ENCODE peak calls at places on chromosomes 4 and X, in four cellular contexts. H, J, A and D are unnamed samples.
A peak's percentile ranks its signal among the peaks of the same experiment; 100 is the strongest.

GRCh38 chr4:155407480-155407879 is 30.7 kb upstream of the MAP9 start:
- DNase-seq in J (no peak), H (no peak), A (no peak), D (no peak)

GRCh38 chr4:42523066-42523718 is 125.9 kb downstream of the SHISA3 start:
- DNase-seq in J (no peak), H (no peak), A (no peak), D (no peak)

GRCh38 chr4:124711469-124712416 is 789 bp downstream of the ANKRD50 start:
- DNase-seq in J (peak; percentile 85), H (peak; percentile 55), A (peak; percentile 75), D (peak; percentile 43)

GRCh38 chr4:178196751-178197150 is 754.5 kb upstream of the AGA start:
- DNase-seq in A (no peak), H (no peak), J (no peak), D (no peak)

GRCh38 chrX:103919336-103919682 is 43.1 kb upstream of the TMSB15B start:
- DNase-seq in A (no peak), H (no peak), J (no peak), D (peak; percentile 15)

GRCh38 chr4:1533501-1534064 is 127.3 kb upstream of the NKX1-1 start:
- DNase-seq in H (no peak), J (no peak), A (no peak), D (no peak)

GRCh38 chrX:131675596-131676194 is 131.8 kb downstream of the OR13H1 start:
- DNase-seq in J (no peak), A (no peak), H (no peak), D (no peak)

GRCh38 chr4:188665466-188665865 is 526.2 kb downstream of the TRIML1 start:
- DNase-seq in J (no peak), A (no peak), H (no peak), D (no peak)

GRCh38 chrX:140066262-140066661 is 100.9 kb upstream of the CXorf66 start:
- DNase-seq in H (no peak), J (no peak), A (no peak), D (no peak)

GRCh38 chr4:151719935-151720334 is 40.9 kb downstream of the GATB start:
- DNase-seq in H (no peak), J (no peak), A (no peak), D (no peak)

GRCh38 chrX:68186552-68187262 is 246.6 kb downstream of the OPHN1 start:
- DNase-seq in H (no peak), J (no peak), A (no peak), D (no peak)

GRCh38 chr4:177119021-177119461 is 190.6 kb upstream of the NEIL3 start:
- DNase-seq in J (no peak), H (no peak), A (no peak), D (peak; percentile 33)

GRCh38 chrX:15343075-15343476 is 7.8 kb upstream of the PIGA start:
- DNase-seq in A (no peak), J (no peak), H (no peak), D (no peak)

GRCh38 chrX:109635151-109635550 is 10.2 kb upstream of the KCNE5 start:
- DNase-seq in H (no peak), A (no peak), J (no peak), D (no peak)

GRCh38 chrX:63664083-63664482 is 120.9 kb downstream of the ARHGEF9 start:
- DNase-seq in A (no peak), H (no peak), J (no peak), D (no peak)

DNA sequence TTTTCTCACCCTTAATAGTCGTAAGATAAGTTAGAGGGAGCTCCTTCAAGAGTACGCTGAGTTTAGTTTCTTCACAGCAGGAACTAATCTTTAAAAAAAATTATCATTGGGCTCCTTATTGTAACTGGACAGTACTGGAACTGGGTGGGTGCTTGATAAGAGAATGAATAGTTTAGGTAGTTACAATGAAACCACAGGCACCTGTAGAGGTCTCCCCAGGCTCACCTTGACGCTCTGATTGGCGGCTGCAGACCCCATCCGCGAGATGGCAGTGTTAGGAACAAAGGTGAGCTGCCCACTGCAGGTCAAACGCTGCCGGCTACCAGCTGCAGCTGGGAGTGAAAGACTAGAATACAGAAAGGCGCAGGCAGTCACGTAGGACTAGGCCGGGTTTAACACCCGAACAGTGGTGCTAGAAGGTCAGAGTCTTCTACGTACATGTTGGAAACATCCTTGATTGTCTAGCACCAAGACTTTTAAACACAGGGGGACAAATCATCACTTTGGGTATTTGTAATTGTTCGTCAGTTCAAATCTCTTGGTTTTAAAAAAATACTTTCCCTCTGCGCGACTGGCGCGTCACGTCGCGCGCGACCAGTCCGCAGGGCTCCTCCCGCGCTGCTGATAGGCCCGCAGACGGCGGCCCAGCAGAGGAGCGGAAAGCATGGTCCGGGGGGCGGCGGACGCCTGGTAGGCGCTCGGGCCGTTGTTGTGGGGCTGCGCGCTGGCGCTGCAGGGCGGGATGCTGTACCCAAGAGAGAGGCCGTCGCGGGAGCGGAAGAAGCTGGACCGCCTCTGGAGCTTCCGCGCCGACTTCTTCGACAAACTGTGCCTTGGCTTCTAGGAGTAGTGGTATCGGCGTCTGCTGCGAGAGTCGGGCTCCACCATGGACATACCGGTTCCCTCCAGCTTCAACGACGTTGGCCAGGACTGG is 45.6 kb downstream of the SMARCA5 start:
- DNase-seq in J (no peak), H (peak; percentile 78), A (peak; percentile 82), D (peak; percentile 9)
- H3K4me3 ChIP-seq in J (peak overlapping the region; percentile 56), H (peak overlapping the region; percentile 57), A (peak overlapping the region; percentile 73), D (peak overlapping the region; percentile 56)

GRCh38 chr4:10007436-10007740 is 13.9 kb downstream of the SLC2A9 start:
- DNase-seq in H (no peak), J (no peak), A (no peak), D (no peak)

GRCh38 chr4:10006236-10006603 is 15.1 kb downstream of the SLC2A9 start:
- DNase-seq in J (no peak), A (peak; percentile 85), H (peak; percentile 71), D (peak; percentile 71)

GRCh38 chr4:10005632-10006031 is 15.7 kb downstream of the SLC2A9 start:
- DNase-seq in J (no peak), A (no peak), H (no peak), D (no peak)

GRCh38 chr4:10007772-10008171 is 13.5 kb downstream of the SLC2A9 start:
- DNase-seq in J (no peak), H (no peak), A (no peak), D (no peak)

DNA sequence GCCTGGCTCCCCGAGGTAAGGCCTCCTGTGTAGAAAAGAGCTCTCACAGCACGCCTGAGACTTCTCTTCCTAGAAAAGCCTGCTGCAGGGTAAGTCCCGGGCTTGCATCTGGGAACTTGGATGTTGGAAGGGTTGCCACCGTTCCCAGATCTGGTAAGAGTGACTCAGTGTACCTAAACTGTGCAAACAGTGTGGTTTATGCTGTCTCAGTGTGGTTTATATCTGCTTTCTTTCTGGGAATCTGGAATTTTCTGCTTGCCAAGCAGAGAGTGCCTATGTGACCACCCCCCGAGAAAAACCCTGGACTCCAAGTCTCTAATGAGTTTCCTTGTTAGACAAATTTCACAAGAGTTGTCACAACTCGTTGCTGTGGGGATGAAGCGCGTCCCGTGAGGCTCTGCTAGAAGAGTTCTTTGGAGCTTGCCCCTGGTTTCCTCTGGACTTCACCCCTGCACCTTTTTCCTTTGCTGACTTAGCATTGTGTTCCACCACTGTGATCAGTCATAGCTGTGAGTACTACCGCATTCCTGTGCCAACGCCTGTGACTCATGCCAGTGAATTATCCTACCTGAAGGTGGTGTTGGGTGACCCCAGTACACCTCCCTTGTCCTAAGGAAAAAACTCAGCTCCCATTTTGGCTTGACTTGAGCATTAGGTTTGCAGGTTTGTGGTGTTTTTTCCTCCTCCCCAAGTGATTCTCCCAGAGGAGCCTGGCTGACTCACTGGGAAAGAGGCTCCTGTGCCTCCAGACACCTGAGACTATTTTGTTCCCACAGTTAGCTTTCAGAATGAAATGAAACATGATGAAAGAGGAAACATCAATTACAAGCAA is 14.5 kb downstream of the SLC2A9 start:
- DNase-seq in A (peak; percentile 69), H (peak; percentile 77), J (no peak), D (no peak)
- H3K4me3 ChIP-seq in A (no peak overlapping the region), H (no peak overlapping the region), J (no peak overlapping the region), D (no peak overlapping the region)

DNA sequence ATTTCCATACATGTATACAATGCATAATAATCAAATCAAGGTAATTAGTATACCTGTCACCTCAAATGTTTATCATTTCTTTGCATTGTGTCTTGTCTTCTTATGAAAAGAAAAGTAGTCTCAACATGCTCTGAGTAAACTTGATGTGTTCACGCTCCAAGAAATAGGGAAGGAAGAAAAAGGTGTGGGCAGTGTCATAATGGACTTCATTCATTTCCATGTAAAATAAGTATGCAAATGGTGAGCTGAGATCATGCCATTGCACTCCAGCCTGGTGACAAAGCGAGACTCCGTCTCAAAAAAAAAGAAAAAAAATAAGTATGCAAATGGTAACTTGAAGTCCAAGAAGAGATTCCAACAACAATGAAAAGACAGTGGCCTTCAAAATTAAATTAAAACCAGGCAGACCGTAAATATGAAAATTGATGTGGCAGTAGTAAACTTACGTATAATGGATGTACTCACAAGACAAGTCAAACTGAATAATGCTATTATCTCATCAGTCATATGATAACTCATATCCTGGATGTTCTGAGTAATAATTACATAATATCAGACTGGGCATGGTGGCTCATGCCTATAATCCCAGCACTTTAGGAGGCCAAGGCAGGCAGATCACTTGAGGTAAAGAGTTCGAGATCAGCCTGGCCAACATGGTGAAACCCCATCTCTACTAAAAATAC is 6.0 kb upstream of the CWH43 start:
- DNase-seq in H (no peak), J (no peak), A (no peak), D (no peak)
- H3K4me3 ChIP-seq in H (no peak overlapping the region), J (no peak overlapping the region), A (no peak overlapping the region), D (no peak overlapping the region)

DNA sequence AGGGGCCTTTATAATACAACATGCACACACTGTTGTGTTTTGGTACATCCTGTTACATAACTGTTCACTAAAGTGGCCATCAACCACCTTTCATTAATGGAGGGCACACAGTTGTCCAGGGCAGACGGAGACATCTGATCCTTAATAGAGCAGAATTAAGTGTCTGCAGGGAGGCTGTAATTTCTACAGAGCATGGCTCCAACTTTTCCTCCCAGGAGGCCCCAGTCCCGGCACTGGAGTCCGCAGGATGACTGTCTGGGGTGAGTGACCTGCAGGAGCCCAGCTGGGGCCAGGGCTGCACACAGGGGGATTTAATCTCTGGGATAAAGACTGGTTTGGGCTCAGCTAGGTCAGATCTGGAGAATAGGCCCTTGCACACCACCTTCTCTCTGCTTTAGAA is 233.4 kb downstream of the MAML3 start:
- DNase-seq in H (no peak), J (no peak), A (no peak), D (no peak)
- H3K4me3 ChIP-seq in H (no peak overlapping the region), J (no peak overlapping the region), A (no peak overlapping the region), D (no peak overlapping the region)